ENCODE peak calls at places on chromosomes 5 and 9, in seven cellular contexts. K, M, S, V, E, I and X are unnamed samples.

GRCh38 chr9:127707766-127708165 is 978 bp downstream of the CFAP157 start:
- DNase-seq in E (no peak), I (no peak), M (no peak), V (no peak), K (peak), S (no peak), X (peak)

GRCh38 chr5:994821-995220 is 13.8 kb upstream of the NKD2 start:
- DNase-seq in K (no peak), M (no peak), I (no peak), S (peak), V (no peak), E (no peak), X (no peak)

GRCh38 chr5:112643339-112643971 is 94.2 kb upstream of the APC start:
- DNase-seq in V (no peak), S (no peak), E (no peak), M (no peak), K (no peak), I (no peak), X (no peak)

GRCh38 chr5:93599427-93600146 is 16.6 kb downstream of the NR2F1 start:
- DNase-seq in E (no peak), S (no peak), V (peak), I (peak), M (no peak), K (no peak), X (no peak)

GRCh38 chr9:114300153-114300845 is 22.6 kb upstream of the ORM1 start:
- DNase-seq in V (no peak), M (no peak), S (peak), I (no peak), K (no peak), E (no peak), X (no peak)

GRCh38 chr9:16811987-16812685 is 58.3 kb downstream of the BNC2 start:
- DNase-seq in V (no peak), K (no peak), I (no peak), E (no peak), S (no peak), M (no peak), X (peak)

GRCh38 chr9:136364369-136364748 is 815 bp upstream of the DNLZ start:
- DNase-seq in V (no peak), K (no peak), M (no peak), I (no peak), S (no peak), E (no peak), X (no peak)

GRCh38 chr5:178504340-178504960 is 85.7 kb downstream of the COL23A1 start:
- DNase-seq in K (no peak), I (no peak), E (no peak), V (no peak), M (no peak), S (no peak), X (no peak)

GRCh38 chr9:2299156-2299842 is 284.2 kb downstream of the SMARCA2 start:
- DNase-seq in V (no peak), I (no peak), M (no peak), S (no peak), K (no peak), E (peak), X (no peak)

GRCh38 chr5:10655041-10655685 is 91.3 kb downstream of the ANKRD33B start:
- DNase-seq in K (no peak), S (no peak), V (peak), M (no peak), I (no peak), E (peak), X (no peak)

GRCh38 chr9:88531920-88532319 is 3.1 kb upstream of the NXNL2 start:
- DNase-seq in K (no peak), S (no peak), V (peak), E (no peak), M (no peak), I (peak), X (no peak)

GRCh38 chr5:60350794-60351193 is 349.2 kb downstream of the DEPDC1B start:
- DNase-seq in E (no peak), K (no peak), V (no peak), M (no peak), S (no peak), I (no peak), X (no peak)

GRCh38 chr9:21326526-21327139 is 8.6 kb downstream of the KLHL9 start:
- DNase-seq in S (no peak), M (peak), I (peak), E (peak), V (peak), K (peak), X (peak)